ENCODE peak calls at places on chromosomes 4 and X, in eight cellular contexts. One of them, this sample, is unnamed.

GRCh38 chr4:165502919-165503907 is 124.4 kb downstream of the CPE start:
- DNase-seq in naive thymus-derived CD8-positive, alpha-beta T cell: no peak
- DNase-seq in NAMALWA: no peak
- DNase-seq in AG09319: no peak
- DNase-seq in WTC11: no peak
- DNase-seq in GM23248: peak
- DNase-seq in tibial nerve: peak
- DNase-seq in anterior cingulate cortex: no peak
- DNase-seq in this sample: no peak

GRCh38 chr4:664713-665231 is 9.3 kb downstream of the ATP5ME start:
- DNase-seq in naive thymus-derived CD8-positive, alpha-beta T cell: peak
- DNase-seq in NAMALWA: no peak
- DNase-seq in AG09319: no peak
- DNase-seq in WTC11: no peak
- DNase-seq in GM23248: no peak
- DNase-seq in tibial nerve: no peak
- DNase-seq in anterior cingulate cortex: no peak
- DNase-seq in this sample: no peak

GRCh38 chr4:147833254-147833653 is 101.4 kb downstream of the ARHGAP10 start:
- DNase-seq in naive thymus-derived CD8-positive, alpha-beta T cell: no peak
- DNase-seq in NAMALWA: no peak
- DNase-seq in AG09319: no peak
- DNase-seq in WTC11: no peak
- DNase-seq in GM23248: peak
- DNase-seq in tibial nerve: no peak
- DNase-seq in anterior cingulate cortex: no peak
- DNase-seq in this sample: no peak

GRCh38 chr4:142961866-142962265 is 115.8 kb upstream of the INPP4B start:
- DNase-seq in naive thymus-derived CD8-positive, alpha-beta T cell: no peak
- DNase-seq in NAMALWA: no peak
- DNase-seq in AG09319: no peak
- DNase-seq in WTC11: no peak
- DNase-seq in GM23248: no peak
- DNase-seq in tibial nerve: peak
- DNase-seq in anterior cingulate cortex: no peak
- DNase-seq in this sample: no peak

GRCh38 chr4:176781739-176782100 is 11.0 kb downstream of the VEGFC start:
- DNase-seq in naive thymus-derived CD8-positive, alpha-beta T cell: no peak
- DNase-seq in NAMALWA: no peak
- DNase-seq in AG09319: no peak
- DNase-seq in WTC11: no peak
- DNase-seq in GM23248: peak
- DNase-seq in tibial nerve: no peak
- DNase-seq in anterior cingulate cortex: no peak
- DNase-seq in this sample: no peak

GRCh38 chrX:153884136-153885076 is 1.6 kb downstream of the L1CAM start:
- DNase-seq in naive thymus-derived CD8-positive, alpha-beta T cell: no peak
- DNase-seq in NAMALWA: no peak
- DNase-seq in AG09319: no peak
- DNase-seq in WTC11: no peak
- DNase-seq in GM23248: no peak
- DNase-seq in tibial nerve: no peak
- DNase-seq in anterior cingulate cortex: no peak
- DNase-seq in this sample: no peak

GRCh38 chr4:118743867-118744266 is 58.7 kb downstream of the METTL14 start:
- DNase-seq in naive thymus-derived CD8-positive, alpha-beta T cell: no peak
- DNase-seq in NAMALWA: no peak
- DNase-seq in AG09319: no peak
- DNase-seq in WTC11: no peak
- DNase-seq in GM23248: peak
- DNase-seq in tibial nerve: no peak
- DNase-seq in anterior cingulate cortex: no peak
- DNase-seq in this sample: no peak

GRCh38 chrX:19799319-19800182 is 87.8 kb downstream of the SH3KBP1 start:
- DNase-seq in naive thymus-derived CD8-positive, alpha-beta T cell: peak
- DNase-seq in NAMALWA: no peak
- DNase-seq in AG09319: no peak
- DNase-seq in WTC11: no peak
- DNase-seq in GM23248: peak
- DNase-seq in tibial nerve: no peak
- DNase-seq in anterior cingulate cortex: no peak
- DNase-seq in this sample: no peak

GRCh38 chr4:83297548-83298260 is 13.1 kb upstream of the COQ2 start:
- DNase-seq in naive thymus-derived CD8-positive, alpha-beta T cell: no peak
- DNase-seq in NAMALWA: no peak
- DNase-seq in AG09319: no peak
- DNase-seq in WTC11: no peak
- DNase-seq in GM23248: no peak
- DNase-seq in tibial nerve: no peak
- DNase-seq in anterior cingulate cortex: no peak
- DNase-seq in this sample: no peak

GRCh38 chr4:26248647-26249046 is 72.2 kb upstream of the RBPJ start:
- DNase-seq in naive thymus-derived CD8-positive, alpha-beta T cell: no peak
- DNase-seq in NAMALWA: no peak
- DNase-seq in AG09319: peak
- DNase-seq in WTC11: no peak
- DNase-seq in GM23248: no peak
- DNase-seq in tibial nerve: peak
- DNase-seq in anterior cingulate cortex: no peak
- DNase-seq in this sample: no peak